ENCODE peak calls at places on chromosomes 16 and 17, in seven cellular contexts. One of them, this sample, is unnamed.

GRCh38 chr16:3065069-3065741 is at the start of gene IL32:
- DNase-seq in breast epithelium: no peak
- DNase-seq in IMR-90: peak
- DNase-seq in esophagus muscularis mucosa: no peak
- DNase-seq in pancreas: peak
- DNase-seq in fibroblast of villous mesenchyme: peak
- DNase-seq in CD4-positive, CD25-positive, alpha-beta regulatory T cell: peak
- DNase-seq in this sample: peak

GRCh38 chr16:72400257-72401078 is 228.5 kb upstream of the PMFBP1 start:
- DNase-seq in breast epithelium: no peak
- DNase-seq in fibroblast of villous mesenchyme: peak
- DNase-seq in pancreas: peak
- DNase-seq in CD4-positive, CD25-positive, alpha-beta regulatory T cell: peak
- DNase-seq in esophagus muscularis mucosa: no peak
- DNase-seq in IMR-90: peak
- DNase-seq in this sample: peak

GRCh38 chr16:23374721-23375120 is 72.6 kb downstream of the SCNN1B start:
- DNase-seq in fibroblast of villous mesenchyme: no peak
- DNase-seq in esophagus muscularis mucosa: no peak
- DNase-seq in pancreas: no peak
- DNase-seq in IMR-90: no peak
- DNase-seq in CD4-positive, CD25-positive, alpha-beta regulatory T cell: no peak
- DNase-seq in breast epithelium: no peak
- DNase-seq in this sample: no peak

GRCh38 chr17:6305613-6306360 is 129.1 kb downstream of the AIPL1 start:
- DNase-seq in esophagus muscularis mucosa: no peak
- DNase-seq in IMR-90: no peak
- DNase-seq in breast epithelium: no peak
- DNase-seq in CD4-positive, CD25-positive, alpha-beta regulatory T cell: no peak
- DNase-seq in pancreas: no peak
- DNase-seq in fibroblast of villous mesenchyme: no peak
- DNase-seq in this sample: no peak

GRCh38 chr16:11389083-11389482 is 43.8 kb downstream of the RMI2 start:
- DNase-seq in CD4-positive, CD25-positive, alpha-beta regulatory T cell: no peak
- DNase-seq in IMR-90: no peak
- DNase-seq in breast epithelium: no peak
- DNase-seq in esophagus muscularis mucosa: no peak
- DNase-seq in pancreas: no peak
- DNase-seq in fibroblast of villous mesenchyme: no peak
- DNase-seq in this sample: no peak

GRCh38 chr17:20961551-20961950 is 81.3 kb downstream of the USP22 start:
- DNase-seq in CD4-positive, CD25-positive, alpha-beta regulatory T cell: no peak
- DNase-seq in esophagus muscularis mucosa: no peak
- DNase-seq in pancreas: no peak
- DNase-seq in fibroblast of villous mesenchyme: no peak
- DNase-seq in breast epithelium: no peak
- DNase-seq in IMR-90: no peak
- DNase-seq in this sample: no peak

GRCh38 chr17:6669479-6670212 is 18.1 kb downstream of the C17orf100 start:
- DNase-seq in pancreas: no peak
- DNase-seq in breast epithelium: no peak
- DNase-seq in CD4-positive, CD25-positive, alpha-beta regulatory T cell: no peak
- DNase-seq in esophagus muscularis mucosa: no peak
- DNase-seq in IMR-90: no peak
- DNase-seq in fibroblast of villous mesenchyme: no peak
- DNase-seq in this sample: no peak

GRCh38 chr16:69894675-69895074 is 56.5 kb upstream of the CLEC18A start:
- DNase-seq in CD4-positive, CD25-positive, alpha-beta regulatory T cell: no peak
- DNase-seq in esophagus muscularis mucosa: no peak
- DNase-seq in fibroblast of villous mesenchyme: no peak
- DNase-seq in pancreas: no peak
- DNase-seq in IMR-90: no peak
- DNase-seq in breast epithelium: peak
- DNase-seq in this sample: no peak

GRCh38 chr17:81690549-81690948 is 6.7 kb downstream of the HGS start:
- DNase-seq in esophagus muscularis mucosa: no peak
- DNase-seq in fibroblast of villous mesenchyme: no peak
- DNase-seq in CD4-positive, CD25-positive, alpha-beta regulatory T cell: no peak
- DNase-seq in breast epithelium: no peak
- DNase-seq in IMR-90: no peak
- DNase-seq in pancreas: no peak
- DNase-seq in this sample: no peak

GRCh38 chr16:1870365-1871082 is 1.4 kb downstream of the MEIOB start:
- DNase-seq in breast epithelium: no peak
- DNase-seq in CD4-positive, CD25-positive, alpha-beta regulatory T cell: no peak
- DNase-seq in fibroblast of villous mesenchyme: peak
- DNase-seq in IMR-90: peak
- DNase-seq in esophagus muscularis mucosa: no peak
- DNase-seq in pancreas: no peak
- DNase-seq in this sample: no peak

GRCh38 chr17:49573510-49574282 is 2.0 kb upstream of the NXPH3 start:
- DNase-seq in fibroblast of villous mesenchyme: no peak
- DNase-seq in breast epithelium: no peak
- DNase-seq in CD4-positive, CD25-positive, alpha-beta regulatory T cell: no peak
- DNase-seq in esophagus muscularis mucosa: no peak
- DNase-seq in IMR-90: no peak
- DNase-seq in pancreas: no peak
- DNase-seq in this sample: no peak
- H3K4me3 ChIP-seq in fibroblast of villous mesenchyme: no peak
- H3K4me3 ChIP-seq in breast epithelium: no peak
- H3K4me3 ChIP-seq in CD4-positive, CD25-positive, alpha-beta regulatory T cell: no peak
- H3K4me3 ChIP-seq in esophagus muscularis mucosa: no peak
- H3K4me3 ChIP-seq in IMR-90: no peak
- H3K4me3 ChIP-seq in pancreas: no peak
- H3K4me3 ChIP-seq in this sample: no peak

DNA sequence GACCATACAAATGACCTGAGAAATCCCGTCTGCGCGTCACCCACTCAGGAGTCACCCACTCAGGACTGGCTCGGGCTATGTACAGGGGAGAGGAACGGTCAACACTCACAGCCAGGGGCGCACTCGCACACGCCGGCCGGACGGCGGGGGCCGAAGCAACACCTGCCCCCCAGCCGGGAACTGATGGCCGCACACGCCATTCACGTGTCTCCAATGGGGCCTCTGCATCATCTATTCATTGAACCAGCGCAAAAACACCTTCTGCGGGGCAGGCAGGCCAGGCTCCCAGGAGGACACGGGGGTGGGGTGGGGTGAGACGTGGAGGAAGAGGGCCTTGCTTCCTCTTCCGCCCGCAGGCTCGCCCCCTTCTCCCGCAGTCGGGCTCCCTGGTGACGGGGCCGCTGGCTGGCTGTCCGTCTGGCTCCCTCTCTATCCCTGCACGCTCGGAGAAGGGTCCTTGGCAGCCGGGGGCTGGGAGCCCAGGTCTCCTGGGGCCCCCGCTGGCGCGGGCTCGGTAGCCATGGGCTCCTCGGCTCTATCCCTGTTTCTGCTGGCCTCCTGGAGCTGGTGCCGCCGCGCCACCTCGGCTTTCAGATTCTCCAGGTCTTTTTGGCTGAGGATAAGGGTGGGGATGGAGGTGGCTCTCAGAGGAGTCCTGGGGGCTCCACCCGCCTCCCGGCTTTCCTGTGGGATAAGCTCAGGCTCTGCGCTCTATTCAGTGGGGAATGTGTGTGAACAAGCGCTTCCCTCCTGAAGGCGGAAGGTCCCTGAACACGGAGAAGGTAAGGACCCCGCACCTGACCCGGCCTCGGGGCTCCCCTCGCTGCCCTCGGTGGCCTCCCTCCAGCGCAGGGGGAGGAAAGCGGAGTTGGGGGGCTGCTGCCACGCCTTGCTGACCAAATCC is 21.1 kb downstream of the CLUH start:
- DNase-seq in breast epithelium: peak
- DNase-seq in pancreas: peak
- DNase-seq in fibroblast of villous mesenchyme: no peak
- DNase-seq in esophagus muscularis mucosa: no peak
- DNase-seq in IMR-90: no peak
- DNase-seq in CD4-positive, CD25-positive, alpha-beta regulatory T cell: no peak
- DNase-seq in this sample: no peak
- H3K4me3 ChIP-seq in breast epithelium: no peak
- H3K4me3 ChIP-seq in pancreas: no peak
- H3K4me3 ChIP-seq in fibroblast of villous mesenchyme: no peak
- H3K4me3 ChIP-seq in esophagus muscularis mucosa: no peak
- H3K4me3 ChIP-seq in IMR-90: no peak
- H3K4me3 ChIP-seq in CD4-positive, CD25-positive, alpha-beta regulatory T cell: no peak
- H3K4me3 ChIP-seq in this sample: no peak

DNA sequence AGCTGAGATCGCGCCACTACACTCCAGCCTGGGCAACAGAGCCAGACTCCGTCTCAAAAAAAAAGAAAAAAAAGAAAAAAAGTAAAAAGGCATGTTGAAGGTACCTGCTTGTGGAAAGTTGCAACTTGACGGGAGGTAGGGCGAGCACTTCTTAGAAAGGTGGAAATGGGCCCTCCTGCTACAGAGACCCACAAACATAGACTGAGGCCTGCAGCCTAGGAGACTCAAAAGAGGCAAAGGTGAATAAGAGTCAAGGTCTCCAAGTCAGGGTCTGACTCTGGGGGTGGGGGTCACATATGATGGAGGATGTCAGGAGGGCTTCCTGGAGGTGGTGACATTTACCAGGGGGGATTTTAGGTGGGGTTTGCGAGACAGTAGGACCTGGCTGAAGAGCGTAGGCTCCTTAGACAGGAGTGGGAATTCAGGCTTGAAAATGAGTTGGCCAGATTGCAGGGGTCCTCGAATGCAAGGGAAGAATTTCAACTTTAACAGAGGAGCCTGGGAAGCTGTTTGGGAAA is 303.0 kb downstream of the SEC14L1 start:
- DNase-seq in esophagus muscularis mucosa: no peak
- DNase-seq in IMR-90: no peak
- DNase-seq in CD4-positive, CD25-positive, alpha-beta regulatory T cell: no peak
- DNase-seq in pancreas: no peak
- DNase-seq in fibroblast of villous mesenchyme: no peak
- DNase-seq in breast epithelium: no peak
- DNase-seq in this sample: no peak
- H3K4me3 ChIP-seq in esophagus muscularis mucosa: no peak
- H3K4me3 ChIP-seq in IMR-90: no peak
- H3K4me3 ChIP-seq in CD4-positive, CD25-positive, alpha-beta regulatory T cell: peak
- H3K4me3 ChIP-seq in pancreas: no peak
- H3K4me3 ChIP-seq in fibroblast of villous mesenchyme: no peak
- H3K4me3 ChIP-seq in breast epithelium: no peak
- H3K4me3 ChIP-seq in this sample: no peak

GRCh38 chr16:21684199-21684598 is 20.4 kb downstream of the OTOA start:
- DNase-seq in CD4-positive, CD25-positive, alpha-beta regulatory T cell: no peak
- DNase-seq in pancreas: peak
- DNase-seq in esophagus muscularis mucosa: no peak
- DNase-seq in IMR-90: no peak
- DNase-seq in breast epithelium: no peak
- DNase-seq in fibroblast of villous mesenchyme: no peak
- DNase-seq in this sample: peak
- H3K4me3 ChIP-seq in CD4-positive, CD25-positive, alpha-beta regulatory T cell: no peak
- H3K4me3 ChIP-seq in pancreas: no peak
- H3K4me3 ChIP-seq in esophagus muscularis mucosa: no peak
- H3K4me3 ChIP-seq in IMR-90: no peak
- H3K4me3 ChIP-seq in breast epithelium: no peak
- H3K4me3 ChIP-seq in fibroblast of villous mesenchyme: no peak
- H3K4me3 ChIP-seq in this sample: no peak

DNA sequence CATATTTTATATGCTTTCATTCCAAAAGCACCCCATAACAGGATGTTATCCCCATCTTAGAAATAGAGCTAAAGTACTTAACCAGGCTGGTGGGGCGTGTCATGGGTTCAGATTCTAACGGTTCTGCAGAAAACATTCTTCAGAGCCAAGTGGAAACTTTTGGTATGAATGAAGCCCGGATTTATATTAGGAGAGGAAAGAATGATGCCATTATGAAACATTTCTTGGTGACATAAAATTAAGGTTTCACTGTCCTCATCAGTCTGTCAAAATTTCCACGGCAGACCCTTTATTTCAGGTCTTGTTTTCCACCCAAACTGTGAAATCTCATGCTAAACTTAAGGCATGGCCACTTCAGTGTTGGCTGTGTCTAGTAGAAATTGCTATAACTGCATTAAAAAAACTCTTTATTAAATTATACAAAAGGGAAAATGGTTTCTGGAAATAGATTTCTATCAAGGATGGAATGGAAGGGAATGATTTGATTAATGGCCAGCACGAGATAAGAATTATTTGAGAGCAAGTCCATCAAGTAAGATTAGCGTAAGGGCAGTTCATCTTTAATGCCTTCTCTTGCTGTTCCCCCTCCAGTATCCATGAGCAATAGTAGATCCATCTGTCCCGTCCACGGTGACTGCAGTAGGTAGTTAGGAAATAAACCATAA is 11.7 kb downstream of the PRKCA start:
- DNase-seq in IMR-90: no peak
- DNase-seq in CD4-positive, CD25-positive, alpha-beta regulatory T cell: no peak
- DNase-seq in esophagus muscularis mucosa: no peak
- DNase-seq in breast epithelium: no peak
- DNase-seq in fibroblast of villous mesenchyme: no peak
- DNase-seq in pancreas: no peak
- DNase-seq in this sample: no peak
- H3K4me3 ChIP-seq in IMR-90: no peak
- H3K4me3 ChIP-seq in CD4-positive, CD25-positive, alpha-beta regulatory T cell: peak
- H3K4me3 ChIP-seq in esophagus muscularis mucosa: no peak
- H3K4me3 ChIP-seq in breast epithelium: no peak
- H3K4me3 ChIP-seq in fibroblast of villous mesenchyme: no peak
- H3K4me3 ChIP-seq in pancreas: no peak
- H3K4me3 ChIP-seq in this sample: no peak

GRCh38 chr17:39813631-39814030 is 50.5 kb downstream of the IKZF3 start:
- DNase-seq in esophagus muscularis mucosa: no peak
- DNase-seq in breast epithelium: no peak
- DNase-seq in CD4-positive, CD25-positive, alpha-beta regulatory T cell: peak
- DNase-seq in IMR-90: no peak
- DNase-seq in fibroblast of villous mesenchyme: no peak
- DNase-seq in pancreas: no peak
- DNase-seq in this sample: peak
- H3K4me3 ChIP-seq in esophagus muscularis mucosa: no peak
- H3K4me3 ChIP-seq in breast epithelium: no peak
- H3K4me3 ChIP-seq in CD4-positive, CD25-positive, alpha-beta regulatory T cell: peak
- H3K4me3 ChIP-seq in IMR-90: no peak
- H3K4me3 ChIP-seq in fibroblast of villous mesenchyme: no peak
- H3K4me3 ChIP-seq in pancreas: no peak
- H3K4me3 ChIP-seq in this sample: peak

GRCh38 chr17:79401704-79402075 is 209.2 kb downstream of the RBFOX3 start:
- DNase-seq in pancreas: no peak
- DNase-seq in IMR-90: no peak
- DNase-seq in breast epithelium: no peak
- DNase-seq in esophagus muscularis mucosa: no peak
- DNase-seq in CD4-positive, CD25-positive, alpha-beta regulatory T cell: no peak
- DNase-seq in fibroblast of villous mesenchyme: no peak
- DNase-seq in this sample: no peak
- H3K4me3 ChIP-seq in pancreas: no peak
- H3K4me3 ChIP-seq in IMR-90: no peak
- H3K4me3 ChIP-seq in breast epithelium: no peak
- H3K4me3 ChIP-seq in esophagus muscularis mucosa: no peak
- H3K4me3 ChIP-seq in CD4-positive, CD25-positive, alpha-beta regulatory T cell: no peak
- H3K4me3 ChIP-seq in fibroblast of villous mesenchyme: no peak
- H3K4me3 ChIP-seq in this sample: no peak

This sample was measured in Jurkat, Clone E6-1.